ENCODE peak calls at places on chromosome 22, in seven cellular contexts. J is memory B cell; P is GM12865; C is ovary; F is stimulated activated CD8-positive, alpha-beta memory T cell treated with anti-CD3 and anti-CD28 coated beads, Interleukin-4, amount 100 ng/mL, for 48 hours; N is LHCN-M2; M is anterior cingulate cortex. K is an unnamed sample.
A peak's percentile ranks its signal among the peaks of the same experiment; 100 is the strongest.

GRCh38 chr22:41770715-41771452 is 29.6 kb upstream of the CCDC134 start:
- DNase-seq in N (no peak), J (no peak), F (no peak), P (no peak), M (no peak), C (no peak), K (no peak)

GRCh38 chr22:38202437-38203089 is 769 bp downstream of the MAFF start:
- DNase-seq in F (peak; percentile 71), N (peak; percentile 68), P (peak; percentile 69), C (peak; percentile 96), J (peak; percentile 38), M (no peak), K (no peak)

GRCh38 chr22:46769191-46769675 is 6.8 kb downstream of the TBC1D22A start:
- DNase-seq in J (peak; percentile 44), P (peak; percentile 76), F (no peak), M (no peak), C (no peak), N (no peak), K (no peak)

GRCh38 chr22:50192825-50193204 is 7.1 kb downstream of the TRABD start:
- DNase-seq in F (no peak), C (no peak), M (no peak), J (peak; percentile 66), P (peak; percentile 45), N (no peak), K (no peak)

GRCh38 chr22:40452730-40453487 is 82.5 kb downstream of the SGSM3 start:
- DNase-seq in F (no peak), P (no peak), J (no peak), C (no peak), M (no peak), N (no peak), K (no peak)

GRCh38 chr22:18977824-18978425 is 41.8 kb upstream of the PRODH start:
- DNase-seq in C (no peak), N (no peak), J (no peak), P (no peak), F (no peak), M (no peak), K (no peak)

GRCh38 chr22:29912605-29913398 is 29.8 kb downstream of the MTMR3 start:
- DNase-seq in M (no peak), F (no peak), N (peak; percentile 64), C (no peak), J (no peak), P (no peak), K (no peak)

GRCh38 chr22:36835903-36836302 is 19.1 kb upstream of the PVALB start:
- DNase-seq in J (no peak), M (no peak), F (no peak), C (no peak), P (no peak), N (no peak), K (no peak)

GRCh38 chr22:45640941-45641621 is 30.6 kb upstream of the ATXN10 start:
- DNase-seq in C (no peak), F (no peak), N (no peak), P (no peak), J (no peak), M (no peak), K (no peak)